ENCODE peak calls at places on chromosomes 6 and 20, in eight cellular contexts. U is BE2C, P is cardiac muscle cell, O is heart right ventricle, S is lower lobe of right lung, T is psoas muscle, C is tibial artery, L is heart left ventricle. E is an unnamed sample. For H3K4me1, the result is how much of the 10 kb centered on the place peaks cover.

GRCh38 chr20:32189691-32190607 is 17.6 kb downstream of the PLAGL2 start:
- DNase-seq in U (peak), P (peak), O (peak), S (peak), T (peak), C (peak), L (peak), E (peak)

GRCh38 chr6:4130357-4130987 is 4.9 kb downstream of the ECI2 start:
- DNase-seq in U (no peak), P (no peak), O (no peak), S (peak), T (no peak), C (no peak), L (no peak), E (no peak)

GRCh38 chr6:67933278-67933677 is 701.8 kb upstream of the ADGRB3 start:
- DNase-seq in U (peak), P (no peak), O (no peak), S (no peak), T (no peak), C (no peak), L (no peak), E (no peak)

GRCh38 chr6:2877960-2878359 is 25.1 kb downstream of the SERPINB9 start:
- DNase-seq in U (no peak), P (no peak), O (no peak), S (no peak), T (no peak), C (no peak), L (no peak), E (no peak)

GRCh38 chr6:170221753-170222400 is 69.0 kb downstream of the DLL1 start:
- DNase-seq in U (no peak), P (no peak), O (peak), S (peak), T (no peak), C (peak), L (no peak), E (no peak)

GRCh38 chr20:52104546-52105044 is 87.0 kb downstream of the ZFP64 start:
- DNase-seq in U (no peak), P (peak), O (no peak), S (no peak), T (no peak), C (no peak), L (no peak), E (peak)

GRCh38 chr20:59817406-59817805 is 116.0 kb downstream of the SYCP2 start:
- DNase-seq in U (no peak), P (no peak), O (no peak), S (no peak), T (no peak), C (no peak), L (no peak), E (no peak)

GRCh38 chr6:105986998-105987397 is 99.1 kb upstream of the PRDM1 start:
- DNase-seq in U (no peak), P (no peak), O (no peak), S (no peak), T (no peak), C (no peak), L (no peak), E (peak)

GRCh38 chr6:79421707-79422484 is 115.3 kb downstream of the LCA5 start:
- DNase-seq in U (peak), P (peak), O (peak), S (no peak), T (no peak), C (no peak), L (peak), E (peak)

GRCh38 chr6:158304254-158304653 is 8.0 kb upstream of the TULP4 start:
- DNase-seq in U (no peak), P (no peak), O (no peak), S (no peak), T (no peak), C (no peak), L (no peak), E (no peak)

GRCh38 chr6:148935705-148936306 is 189.0 kb downstream of the UST start:
- DNase-seq in U (no peak), P (peak), O (no peak), S (no peak), T (no peak), C (no peak), L (no peak), E (peak)

GRCh38 chr6:11434565-11435326 is 102.8 kb upstream of the TMEM170B start:
- DNase-seq in U (no peak), P (no peak), O (no peak), S (peak), T (no peak), C (peak), L (no peak), E (peak)

GRCh38 chr6:144140859-144141258 is 9.5 kb upstream of the STX11 start:
- DNase-seq in U (no peak), P (no peak), O (no peak), S (no peak), T (no peak), C (no peak), L (no peak), E (no peak)

GRCh38 chr6:151807513-151808330 is at the start of gene ESR1:
- DNase-seq in U (no peak), P (peak), O (no peak), S (peak), T (peak), C (peak), L (peak), E (peak)

GRCh38 chr6:83696674-83697073 is 12.2 kb downstream of the SNAP91 start:
- DNase-seq in U (no peak), P (no peak), O (no peak), S (no peak), T (no peak), C (no peak), L (no peak), E (no peak)

GRCh38 chr6:41370488-41371111 is 35.2 kb downstream of the NCR2 start:
- DNase-seq in U (no peak), P (no peak), O (no peak), S (no peak), T (no peak), C (no peak), L (no peak), E (no peak)

GRCh38 chr6:146803601-146804000 is 204.8 kb downstream of the ADGB start:
- DNase-seq in U (no peak), P (no peak), O (no peak), S (no peak), T (no peak), C (no peak), L (peak), E (peak)

GRCh38 chr6:83824388-83824801 is 28.8 kb upstream of the RIPPLY2 start:
- DNase-seq in U (no peak), P (no peak), O (no peak), S (no peak), T (no peak), C (no peak), L (no peak), E (no peak)

GRCh38 chr6:44451803-44452690 is 64.5 kb downstream of the CDC5L start:
- DNase-seq in U (no peak), P (no peak), O (no peak), S (no peak), T (no peak), C (no peak), L (no peak), E (no peak)

GRCh38 chr6:90035047-90035678 is 140.9 kb downstream of the GJA10 start:
- DNase-seq in U (no peak), P (no peak), O (no peak), S (no peak), T (no peak), C (no peak), L (no peak), E (no peak)

GRCh38 chr20:7939663-7940062 is 595 bp downstream of the HAO1 start:
- DNase-seq in U (no peak), P (no peak), O (no peak), S (no peak), T (no peak), C (no peak), L (no peak), E (no peak)

GRCh38 chr6:137699036-137699683 is 167.9 kb upstream of the TNFAIP3 start:
- DNase-seq in U (no peak), P (no peak), O (no peak), S (no peak), T (no peak), C (peak), L (peak), E (no peak)

GRCh38 chr6:82205793-82206425 is 41.6 kb downstream of the IBTK start:
- DNase-seq in U (peak), P (peak), O (peak), S (no peak), T (no peak), C (no peak), L (no peak), E (peak)

GRCh38 chr20:34017610-34018009 is 23.9 kb downstream of the RALY start:
- DNase-seq in U (no peak), P (no peak), O (no peak), S (no peak), T (no peak), C (no peak), L (no peak), E (peak)

GRCh38 chr6:144104898-144105487 is 9.6 kb upstream of the SF3B5 start:
- DNase-seq in U (peak), P (peak), O (peak), S (no peak), T (no peak), C (no peak), L (no peak), E (peak)

GRCh38 chr20:33443512-33444239 is at the start of gene SNTA1:
- DNase-seq in U (peak), P (peak), O (peak), S (peak), T (peak), C (peak), L (peak), E (peak)

GRCh38 chr6:107264357-107264831 is 149.1 kb upstream of the BEND3 start:
- DNase-seq in U (peak), P (no peak), O (no peak), S (no peak), T (no peak), C (no peak), L (no peak), E (peak)

DNA sequence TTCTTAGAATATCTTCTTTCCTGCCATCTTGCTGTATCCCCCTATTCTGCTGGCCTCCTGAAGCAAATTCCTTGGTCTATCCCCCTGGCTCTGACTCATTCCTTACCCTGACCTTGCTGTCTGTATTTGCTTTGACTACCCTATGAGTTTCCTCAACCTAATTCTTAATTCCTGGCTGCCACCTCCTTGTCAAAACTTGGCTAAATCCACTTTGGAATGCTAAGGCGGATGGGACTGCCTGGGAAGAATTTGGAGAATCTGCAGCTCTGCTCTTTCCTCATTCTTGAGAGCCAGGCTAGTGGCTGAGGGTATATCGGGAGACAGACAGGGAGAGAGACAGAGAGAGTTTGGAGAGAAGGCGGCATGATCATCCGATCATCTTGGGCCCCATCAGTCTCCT is 24.4 kb downstream of the CAP2 start:
- DNase-seq in U (no peak), P (peak), O (no peak), S (no peak), T (no peak), C (no peak), L (no peak), E (peak)
- H3K4me3 ChIP-seq in U (no peak), P (peak), O (no peak), S (no peak), T (peak), C (peak), L (no peak), E (peak)

GRCh38 chr6:87918461-87918941 is 129.1 kb upstream of the SPACA1 start:
- DNase-seq in U (no peak), P (no peak), O (no peak), S (no peak), T (no peak), C (no peak), L (no peak), E (no peak)
- H3K4me1 ChIP-seq in U (under half), P (under half), O (under half), S (under half), T (under half), C (under half), L (under half), E (under half)

GRCh38 chr6:157235600-157236039 is 87.7 kb downstream of the TMEM242 start:
- DNase-seq in U (no peak), P (peak), O (peak), S (no peak), T (peak), C (peak), L (peak), E (peak)
- H3K4me3 ChIP-seq in U (no peak), P (peak), O (peak), S (peak), T (peak), C (peak), L (peak), E (peak)

GRCh38 chr20:44707259-44707580 is 7.9 kb upstream of the CCN5 start:
- DNase-seq in U (no peak), P (no peak), O (no peak), S (no peak), T (no peak), C (no peak), L (no peak), E (no peak)

GRCh38 chr20:44704551-44704971 is 10.6 kb upstream of the CCN5 start:
- DNase-seq in U (no peak), P (no peak), O (no peak), S (no peak), T (peak), C (no peak), L (no peak), E (peak)

GRCh38 chr20:44705364-44706094 is 9.6 kb upstream of the CCN5 start:
- DNase-seq in U (no peak), P (no peak), O (no peak), S (no peak), T (no peak), C (no peak), L (no peak), E (no peak)

GRCh38 chr20:44703956-44704488 is 11.1 kb upstream of the CCN5 start:
- DNase-seq in U (no peak), P (no peak), O (no peak), S (no peak), T (no peak), C (no peak), L (no peak), E (no peak)

GRCh38 chr20:44706371-44707258 is 8.6 kb upstream of the CCN5 start:
- DNase-seq in U (no peak), P (no peak), O (no peak), S (no peak), T (peak), C (peak), L (peak), E (peak)
- H3K4me1 ChIP-seq in U (under half), P (under half), O (under half), S (under half), T (under half), C (under half), L (under half), E (under half)

GRCh38 chr6:72022830-72023229 is 136.5 kb downstream of the RIMS1 start:
- DNase-seq in U (no peak), P (no peak), O (no peak), S (no peak), T (no peak), C (no peak), L (no peak), E (peak)
- H3K4me3 ChIP-seq in U (no peak), P (no peak), O (no peak), S (no peak), T (no peak), C (no peak), L (no peak), E (no peak)

E was measured in adipocyte.